ENCODE peak calls at places on chromosomes 11 and 22, in six cellular contexts. T is natural killer cell treated with Interleukin-12 subunit alpha and Interleukin-12 subunit beta and Interleukin-15 and Interleukin-18, amount 100 ng/mL, for 72 hours; H is CD4-positive, alpha-beta memory T cell; S is uterus; M is HT1080; O is cardiac muscle cell. P is an unnamed sample.

GRCh38 chr22:17767236-17768065 is 6.8 kb downstream of the BID start:
- DNase-seq in T (no peak), H (peak), S (no peak), M (no peak), O (no peak), P (no peak)

GRCh38 chr11:100957499-100957898 is 172.1 kb downstream of the PGR start:
- DNase-seq in T (no peak), H (no peak), S (no peak), M (no peak), O (no peak), P (no peak)

GRCh38 chr11:43574949-43575915 is 105.3 kb upstream of the HSD17B12 start:
- DNase-seq in T (no peak), H (no peak), S (no peak), M (no peak), O (peak), P (no peak)

GRCh38 chr11:122082203-122082602 is 33.8 kb downstream of the BLID start:
- DNase-seq in T (no peak), H (no peak), S (no peak), M (no peak), O (no peak), P (no peak)

GRCh38 chr11:64457416-64458010 is 98.6 kb downstream of the RPS6KA4 start:
- DNase-seq in T (no peak), H (no peak), S (no peak), M (no peak), O (no peak), P (no peak)

GRCh38 chr11:87851234-87851633 is 324.0 kb downstream of the RAB38 start:
- DNase-seq in T (no peak), H (no peak), S (no peak), M (peak), O (no peak), P (no peak)

GRCh38 chr11:46066335-46066734 is 54.9 kb downstream of the PHF21A start:
- DNase-seq in T (no peak), H (no peak), S (no peak), M (no peak), O (no peak), P (no peak)

GRCh38 chr11:106127604-106128003 is 50.1 kb downstream of the AASDHPPT start:
- DNase-seq in T (no peak), H (no peak), S (no peak), M (no peak), O (no peak), P (no peak)

GRCh38 chr11:111926505-111927391 is 8.0 kb downstream of the C11orf52 start:
- DNase-seq in T (peak), H (peak), S (peak), M (peak), O (peak), P (peak)

GRCh38 chr11:67045314-67045713 is 11.3 kb upstream of the RHOD start:
- DNase-seq in T (no peak), H (no peak), S (peak), M (peak), O (peak), P (peak)

GRCh38 chr11:126347751-126348628 is 7.5 kb upstream of the ST3GAL4 start:
- DNase-seq in T (peak), H (no peak), S (no peak), M (no peak), O (peak), P (no peak)

GRCh38 chr11:111426615-111427014 is 47.5 kb upstream of the POU2AF1 start:
- DNase-seq in T (no peak), H (no peak), S (no peak), M (no peak), O (no peak), P (no peak)

GRCh38 chr11:58776891-58777451 is 45.2 kb upstream of the GLYAT start:
- DNase-seq in T (no peak), H (no peak), S (no peak), M (no peak), O (no peak), P (no peak)

GRCh38 chr11:36425593-36426206 is 84.4 kb downstream of the TRAF6 start:
- DNase-seq in T (no peak), H (no peak), S (no peak), M (no peak), O (no peak), P (no peak)

GRCh38 chr11:96303067-96303466 is 39.9 kb downstream of the MAML2 start:
- DNase-seq in T (no peak), H (no peak), S (no peak), M (peak), O (peak), P (no peak)

GRCh38 chr11:60942207-60942606 is 9.8 kb downstream of the SLC15A3 start:
- DNase-seq in T (no peak), H (no peak), S (no peak), M (no peak), O (no peak), P (no peak)

GRCh38 chr11:61701298-61701993 is 21.3 kb downstream of the DAGLA start:
- DNase-seq in T (no peak), H (no peak), S (no peak), M (peak), O (no peak), P (no peak)

GRCh38 chr11:130269544-130269943 is 45.2 kb downstream of the ZBTB44 start:
- DNase-seq in T (no peak), H (no peak), S (no peak), M (no peak), O (peak), P (no peak)

GRCh38 chr11:127054153-127054552 is 53.6 kb upstream of the KIRREL3 start:
- DNase-seq in T (no peak), H (no peak), S (no peak), M (no peak), O (no peak), P (no peak)

GRCh38 chr11:1652778-1653540 is 23.4 kb downstream of the KRTAP5-5 start:
- DNase-seq in T (peak), H (peak), S (peak), M (peak), O (peak), P (no peak)

GRCh38 chr11:118929496-118930151 is 3.9 kb upstream of the BCL9L start:
- DNase-seq in T (no peak), H (peak), S (peak), M (peak), O (peak), P (peak)